ENCODE peak calls at places on chromosome 3, in nine cellular contexts. One of them, this sample, is unnamed.

GRCh38 chr3:159907828-159908227 is 80.8 kb upstream of the IL12A start:
- DNase-seq in OCI-LY7: no peak
- DNase-seq in hepatocyte: no peak
- DNase-seq in HepG2: no peak
- DNase-seq in upper lobe of right lung: no peak
- DNase-seq in Panc1: no peak
- DNase-seq in RWPE1: no peak
- DNase-seq in AG04450: no peak
- DNase-seq in heart left ventricle: no peak
- DNase-seq in this sample: no peak

GRCh38 chr3:71035314-71035713 is 548.2 kb downstream of the FOXP1 start:
- DNase-seq in OCI-LY7: no peak
- DNase-seq in hepatocyte: no peak
- DNase-seq in HepG2: no peak
- DNase-seq in upper lobe of right lung: no peak
- DNase-seq in Panc1: no peak
- DNase-seq in RWPE1: no peak
- DNase-seq in AG04450: peak; percentile 45
- DNase-seq in heart left ventricle: no peak
- DNase-seq in this sample: no peak

GRCh38 chr3:4584537-4585249 is 91.5 kb downstream of the ITPR1 start:
- DNase-seq in OCI-LY7: no peak
- DNase-seq in hepatocyte: no peak
- DNase-seq in HepG2: no peak
- DNase-seq in upper lobe of right lung: no peak
- DNase-seq in Panc1: no peak
- DNase-seq in RWPE1: no peak
- DNase-seq in AG04450: no peak
- DNase-seq in heart left ventricle: peak; percentile 31
- DNase-seq in this sample: peak; percentile 19

GRCh38 chr3:28808068-28808467 is 459.4 kb upstream of the AZI2 start:
- DNase-seq in OCI-LY7: no peak
- DNase-seq in hepatocyte: no peak
- DNase-seq in HepG2: no peak
- DNase-seq in upper lobe of right lung: no peak
- DNase-seq in Panc1: no peak
- DNase-seq in RWPE1: no peak
- DNase-seq in AG04450: no peak
- DNase-seq in heart left ventricle: no peak
- DNase-seq in this sample: no peak

GRCh38 chr3:46114324-46114988 is 87.2 kb upstream of the XCR1 start:
- DNase-seq in OCI-LY7: no peak
- DNase-seq in hepatocyte: no peak
- DNase-seq in HepG2: peak; percentile 62
- DNase-seq in upper lobe of right lung: no peak
- DNase-seq in Panc1: no peak
- DNase-seq in RWPE1: peak; percentile 45
- DNase-seq in AG04450: no peak
- DNase-seq in heart left ventricle: no peak
- DNase-seq in this sample: peak; percentile 76

GRCh38 chr3:133295199-133295901 is 104.5 kb upstream of the BFSP2 start:
- DNase-seq in OCI-LY7: no peak
- DNase-seq in hepatocyte: no peak
- DNase-seq in HepG2: no peak
- DNase-seq in upper lobe of right lung: no peak
- DNase-seq in Panc1: no peak
- DNase-seq in RWPE1: peak; percentile 68
- DNase-seq in AG04450: peak; percentile 23
- DNase-seq in heart left ventricle: no peak
- DNase-seq in this sample: peak; percentile 78

GRCh38 chr3:63364909-63365308 is 86.8 kb downstream of the SYNPR start:
- DNase-seq in OCI-LY7: no peak
- DNase-seq in hepatocyte: peak; percentile 30
- DNase-seq in HepG2: no peak
- DNase-seq in upper lobe of right lung: no peak
- DNase-seq in Panc1: no peak
- DNase-seq in RWPE1: no peak
- DNase-seq in AG04450: no peak
- DNase-seq in heart left ventricle: no peak
- DNase-seq in this sample: no peak

GRCh38 chr3:49237344-49237743 is 39.7 kb downstream of the C3orf62 start:
- DNase-seq in OCI-LY7: no peak
- DNase-seq in hepatocyte: no peak
- DNase-seq in HepG2: no peak
- DNase-seq in upper lobe of right lung: no peak
- DNase-seq in Panc1: no peak
- DNase-seq in RWPE1: no peak
- DNase-seq in AG04450: no peak
- DNase-seq in heart left ventricle: no peak
- DNase-seq in this sample: no peak

GRCh38 chr3:38084969-38085942 is 46.2 kb downstream of the DLEC1 start:
- DNase-seq in OCI-LY7: no peak
- DNase-seq in hepatocyte: no peak
- DNase-seq in HepG2: no peak
- DNase-seq in upper lobe of right lung: no peak
- DNase-seq in Panc1: no peak
- DNase-seq in RWPE1: peak; percentile 20
- DNase-seq in AG04450: no peak
- DNase-seq in heart left ventricle: no peak
- DNase-seq in this sample: no peak

GRCh38 chr3:24521306-24522154 is 26.9 kb upstream of the THRB start:
- DNase-seq in OCI-LY7: no peak
- DNase-seq in hepatocyte: peak; percentile 80
- DNase-seq in HepG2: peak; percentile 36
- DNase-seq in upper lobe of right lung: peak; percentile 84
- DNase-seq in Panc1: no peak
- DNase-seq in RWPE1: peak; percentile 29
- DNase-seq in AG04450: no peak
- DNase-seq in heart left ventricle: peak; percentile 68
- DNase-seq in this sample: peak; percentile 48

GRCh38 chr3:52245322-52246263 is at the start of gene PPM1M:
- DNase-seq in OCI-LY7: no peak
- DNase-seq in hepatocyte: peak; percentile 71
- DNase-seq in HepG2: no peak
- DNase-seq in upper lobe of right lung: peak; percentile 81
- DNase-seq in Panc1: no peak
- DNase-seq in RWPE1: peak; percentile 39
- DNase-seq in AG04450: no peak
- DNase-seq in heart left ventricle: no peak
- DNase-seq in this sample: peak; percentile 31

GRCh38 chr3:72413228-72413627 is 435.0 kb downstream of the SHQ1 start:
- DNase-seq in OCI-LY7: no peak
- DNase-seq in hepatocyte: no peak
- DNase-seq in HepG2: peak; percentile 39
- DNase-seq in upper lobe of right lung: no peak
- DNase-seq in Panc1: no peak
- DNase-seq in RWPE1: no peak
- DNase-seq in AG04450: no peak
- DNase-seq in heart left ventricle: no peak
- DNase-seq in this sample: peak; percentile 39

GRCh38 chr3:12484983-12485327 is 675 bp downstream of the TSEN2 start:
- DNase-seq in OCI-LY7: no peak
- DNase-seq in hepatocyte: no peak
- DNase-seq in HepG2: peak; percentile 25
- DNase-seq in upper lobe of right lung: no peak
- DNase-seq in Panc1: no peak
- DNase-seq in RWPE1: no peak
- DNase-seq in AG04450: no peak
- DNase-seq in heart left ventricle: no peak
- DNase-seq in this sample: no peak

GRCh38 chr3:73600293-73600938 is 24.3 kb downstream of the PDZRN3 start:
- DNase-seq in OCI-LY7: no peak
- DNase-seq in hepatocyte: peak; percentile 26
- DNase-seq in HepG2: no peak
- DNase-seq in upper lobe of right lung: no peak
- DNase-seq in Panc1: no peak
- DNase-seq in RWPE1: no peak
- DNase-seq in AG04450: no peak
- DNase-seq in heart left ventricle: no peak
- DNase-seq in this sample: no peak

GRCh38 chr3:11555823-11556222 is 87.9 kb downstream of the VGLL4 start:
- DNase-seq in OCI-LY7: no peak
- DNase-seq in hepatocyte: no peak
- DNase-seq in HepG2: no peak
- DNase-seq in upper lobe of right lung: peak; percentile 42
- DNase-seq in Panc1: no peak
- DNase-seq in RWPE1: no peak
- DNase-seq in AG04450: no peak
- DNase-seq in heart left ventricle: no peak
- DNase-seq in this sample: no peak

GRCh38 chr3:172553526-172554252 is 30.5 kb upstream of the TNFSF10 start:
- DNase-seq in OCI-LY7: no peak
- DNase-seq in hepatocyte: peak; percentile 64
- DNase-seq in HepG2: peak; percentile 94
- DNase-seq in upper lobe of right lung: no peak
- DNase-seq in Panc1: no peak
- DNase-seq in RWPE1: no peak
- DNase-seq in AG04450: no peak
- DNase-seq in heart left ventricle: no peak
- DNase-seq in this sample: no peak

GRCh38 chr3:185977679-185978040 is 39.8 kb upstream of the TRA2B start:
- DNase-seq in OCI-LY7: no peak
- DNase-seq in hepatocyte: no peak
- DNase-seq in HepG2: no peak
- DNase-seq in upper lobe of right lung: no peak
- DNase-seq in Panc1: no peak
- DNase-seq in RWPE1: no peak
- DNase-seq in AG04450: no peak
- DNase-seq in heart left ventricle: no peak
- DNase-seq in this sample: no peak
- TF ChIP-seq CTCF in OCI-LY7: no peak
- TF ChIP-seq CTCF in hepatocyte: no peak
- TF ChIP-seq CTCF in HepG2: no peak
- TF ChIP-seq CTCF in upper lobe of right lung: no peak
- TF ChIP-seq CTCF in Panc1: no peak
- TF ChIP-seq CTCF in RWPE1: peak; percentile 42
- TF ChIP-seq CTCF in AG04450: no peak
- TF ChIP-seq CTCF in heart left ventricle: peak; percentile 28
- TF ChIP-seq CTCF in this sample: no peak

GRCh38 chr3:111744611-111745010 is 114.5 kb upstream of the PHLDB2 start:
- DNase-seq in OCI-LY7: no peak
- DNase-seq in hepatocyte: no peak
- DNase-seq in HepG2: no peak
- DNase-seq in upper lobe of right lung: no peak
- DNase-seq in Panc1: no peak
- DNase-seq in RWPE1: no peak
- DNase-seq in AG04450: no peak
- DNase-seq in heart left ventricle: no peak
- DNase-seq in this sample: no peak
- H3K27ac ChIP-seq in OCI-LY7: no peak overlapping the region
- H3K27ac ChIP-seq in hepatocyte: no peak overlapping the region
- H3K27ac ChIP-seq in HepG2: no peak overlapping the region
- H3K27ac ChIP-seq in upper lobe of right lung: no peak overlapping the region
- H3K27ac ChIP-seq in Panc1: no peak overlapping the region
- H3K27ac ChIP-seq in RWPE1: no peak overlapping the region
- H3K27ac ChIP-seq in AG04450: no peak overlapping the region
- H3K27ac ChIP-seq in heart left ventricle: no peak overlapping the region
- H3K27ac ChIP-seq in this sample: no peak overlapping the region

GRCh38 chr3:189868061-189868460 is 236.9 kb downstream of the TP63 start:
- DNase-seq in OCI-LY7: no peak
- DNase-seq in hepatocyte: no peak
- DNase-seq in HepG2: no peak
- DNase-seq in upper lobe of right lung: no peak
- DNase-seq in Panc1: no peak
- DNase-seq in RWPE1: no peak
- DNase-seq in AG04450: no peak
- DNase-seq in heart left ventricle: no peak
- DNase-seq in this sample: no peak
- TF ChIP-seq CTCF in OCI-LY7: no peak
- TF ChIP-seq CTCF in hepatocyte: no peak
- TF ChIP-seq CTCF in HepG2: no peak
- TF ChIP-seq CTCF in upper lobe of right lung: no peak
- TF ChIP-seq CTCF in Panc1: no peak
- TF ChIP-seq CTCF in RWPE1: no peak
- TF ChIP-seq CTCF in AG04450: no peak
- TF ChIP-seq CTCF in heart left ventricle: no peak
- TF ChIP-seq CTCF in this sample: no peak

GRCh38 chr3:102091358-102091757 is 242.0 kb downstream of the NFKBIZ start:
- DNase-seq in OCI-LY7: no peak
- DNase-seq in hepatocyte: no peak
- DNase-seq in HepG2: no peak
- DNase-seq in upper lobe of right lung: no peak
- DNase-seq in Panc1: no peak
- DNase-seq in RWPE1: no peak
- DNase-seq in AG04450: no peak
- DNase-seq in heart left ventricle: no peak
- DNase-seq in this sample: no peak
- H3K27ac ChIP-seq in OCI-LY7: no peak overlapping the region
- H3K27ac ChIP-seq in hepatocyte: peak overlapping the region; percentile 78
- H3K27ac ChIP-seq in HepG2: no peak overlapping the region
- H3K27ac ChIP-seq in upper lobe of right lung: no peak overlapping the region
- H3K27ac ChIP-seq in Panc1: no peak overlapping the region
- H3K27ac ChIP-seq in RWPE1: no peak overlapping the region
- H3K27ac ChIP-seq in AG04450: peak overlapping the region; percentile 91
- H3K27ac ChIP-seq in heart left ventricle: no peak overlapping the region
- H3K27ac ChIP-seq in this sample: no peak overlapping the region

GRCh38 chr3:149419816-149420215 is 42.4 kb upstream of the TM4SF1 start:
- DNase-seq in OCI-LY7: no peak
- DNase-seq in hepatocyte: no peak
- DNase-seq in HepG2: no peak
- DNase-seq in upper lobe of right lung: no peak
- DNase-seq in Panc1: no peak
- DNase-seq in RWPE1: no peak
- DNase-seq in AG04450: no peak
- DNase-seq in heart left ventricle: no peak
- DNase-seq in this sample: no peak

GRCh38 chr3:149417727-149418126 is 40.3 kb upstream of the TM4SF1 start:
- DNase-seq in OCI-LY7: no peak
- DNase-seq in hepatocyte: no peak
- DNase-seq in HepG2: no peak
- DNase-seq in upper lobe of right lung: no peak
- DNase-seq in Panc1: no peak
- DNase-seq in RWPE1: no peak
- DNase-seq in AG04450: no peak
- DNase-seq in heart left ventricle: no peak
- DNase-seq in this sample: no peak

GRCh38 chr3:149424921-149425320 is 47.5 kb upstream of the TM4SF1 start:
- DNase-seq in OCI-LY7: no peak
- DNase-seq in hepatocyte: no peak
- DNase-seq in HepG2: no peak
- DNase-seq in upper lobe of right lung: no peak
- DNase-seq in Panc1: no peak
- DNase-seq in RWPE1: no peak
- DNase-seq in AG04450: no peak
- DNase-seq in heart left ventricle: no peak
- DNase-seq in this sample: no peak

GRCh38 chr3:149426325-149426724 is 48.2 kb upstream of the TM4SF4 start:
- DNase-seq in OCI-LY7: no peak
- DNase-seq in hepatocyte: no peak
- DNase-seq in HepG2: no peak
- DNase-seq in upper lobe of right lung: no peak
- DNase-seq in Panc1: no peak
- DNase-seq in RWPE1: no peak
- DNase-seq in AG04450: no peak
- DNase-seq in heart left ventricle: no peak
- DNase-seq in this sample: no peak

GRCh38 chr3:149421764-149422163 is 44.3 kb upstream of the TM4SF1 start:
- DNase-seq in OCI-LY7: no peak
- DNase-seq in hepatocyte: no peak
- DNase-seq in HepG2: no peak
- DNase-seq in upper lobe of right lung: no peak
- DNase-seq in Panc1: no peak
- DNase-seq in RWPE1: no peak
- DNase-seq in AG04450: no peak
- DNase-seq in heart left ventricle: no peak
- DNase-seq in this sample: no peak
- TF ChIP-seq CTCF in OCI-LY7: no peak
- TF ChIP-seq CTCF in hepatocyte: no peak
- TF ChIP-seq CTCF in HepG2: no peak
- TF ChIP-seq CTCF in upper lobe of right lung: no peak
- TF ChIP-seq CTCF in Panc1: no peak
- TF ChIP-seq CTCF in RWPE1: no peak
- TF ChIP-seq CTCF in AG04450: no peak
- TF ChIP-seq CTCF in heart left ventricle: no peak
- TF ChIP-seq CTCF in this sample: no peak